ENCODE peak calls at places on chromosomes 5 and 9, in nine cellular contexts. F is stomach, Q is K562, G is SK-N-SH, D is GM23338, N is HepG2, C is sigmoid colon, H is transverse colon, Z is breast epithelium. S is an unnamed sample.

GRCh38 chr5:135307143-135307903 is 91.7 kb downstream of the MACROH2A1 start:
- DNase-seq in F (no peak), Q (no peak), G (no peak), D (peak), N (no peak), C (no peak), H (no peak), Z (no peak), S (no peak)

GRCh38 chr9:83986765-83987401 is 6.3 kb downstream of the RMI1 start:
- DNase-seq in F (peak), Q (no peak), G (no peak), D (no peak), N (peak), C (no peak), H (peak), Z (no peak), S (peak)

GRCh38 chr9:112332272-112332671 is 1.1 kb downstream of the PTBP3 start:
- DNase-seq in F (no peak), Q (no peak), G (no peak), D (no peak), N (no peak), C (no peak), H (no peak), Z (no peak), S (no peak)

GRCh38 chr5:16666861-16667481 is 50.2 kb upstream of the RETREG1 start:
- DNase-seq in F (peak), Q (no peak), G (peak), D (peak), N (peak), C (no peak), H (peak), Z (peak), S (peak)

GRCh38 chr5:61120534-61120933 is 41.7 kb downstream of the SMIM15 start:
- DNase-seq in F (no peak), Q (no peak), G (no peak), D (no peak), N (no peak), C (no peak), H (no peak), Z (no peak), S (no peak)

GRCh38 chr9:89548210-89548609 is 50.3 kb upstream of the SEMA4D start:
- DNase-seq in F (no peak), Q (no peak), G (no peak), D (no peak), N (no peak), C (no peak), H (no peak), Z (no peak), S (no peak)

GRCh38 chr5:42992035-42992570 is 48.0 kb downstream of the ANXA2R start:
- DNase-seq in F (peak), Q (peak), G (peak), D (peak), N (peak), C (peak), H (peak), Z (peak), S (peak)

GRCh38 chr9:121309833-121310425 is 42.0 kb downstream of the GSN start:
- DNase-seq in F (no peak), Q (no peak), G (no peak), D (no peak), N (no peak), C (no peak), H (no peak), Z (no peak), S (no peak)

GRCh38 chr5:141430332-141431113 is at the start of gene PCDHGA12:
- DNase-seq in F (no peak), Q (peak), G (no peak), D (peak), N (peak), C (no peak), H (no peak), Z (no peak), S (no peak)

GRCh38 chr5:168653611-168654010 is 74.4 kb upstream of the PANK3 start:
- DNase-seq in F (no peak), Q (no peak), G (no peak), D (no peak), N (no peak), C (no peak), H (no peak), Z (no peak), S (no peak)

GRCh38 chr9:130866474-130866965 is 30.1 kb downstream of the QRFP start:
- DNase-seq in F (peak), Q (peak), G (peak), D (peak), N (peak), C (peak), H (peak), Z (peak), S (peak)

GRCh38 chr9:99341686-99342085 is 119.6 kb downstream of the SEC61B start:
- DNase-seq in F (no peak), Q (no peak), G (no peak), D (no peak), N (no peak), C (no peak), H (no peak), Z (no peak), S (no peak)

GRCh38 chr9:86614871-86615849 is 260.9 kb upstream of the TUT7 start:
- DNase-seq in F (no peak), Q (peak), G (peak), D (peak), N (peak), C (no peak), H (no peak), Z (peak), S (no peak)

GRCh38 chr5:10372726-10373709 is 19.5 kb downstream of the MARCHF6 start:
- DNase-seq in F (no peak), Q (no peak), G (no peak), D (no peak), N (no peak), C (no peak), H (no peak), Z (no peak), S (no peak)

GRCh38 chr5:10374623-10375022 is 21.1 kb downstream of the MARCHF6 start:
- DNase-seq in F (no peak), Q (no peak), G (no peak), D (no peak), N (no peak), C (no peak), H (no peak), Z (no peak), S (no peak)

GRCh38 chr5:10367586-10367985 is 14.1 kb downstream of the MARCHF6 start:
- DNase-seq in F (no peak), Q (no peak), G (no peak), D (no peak), N (no peak), C (no peak), H (no peak), Z (no peak), S (no peak)

GRCh38 chr5:10374032-10374431 is 20.5 kb downstream of the MARCHF6 start:
- DNase-seq in F (no peak), Q (no peak), G (no peak), D (no peak), N (no peak), C (no peak), H (no peak), Z (no peak), S (no peak)

GRCh38 chr5:10370931-10371330 is 17.4 kb downstream of the MARCHF6 start:
- DNase-seq in F (no peak), Q (no peak), G (no peak), D (no peak), N (no peak), C (no peak), H (no peak), Z (no peak), S (no peak)
- H3K27ac ChIP-seq in F (no peak), Q (no peak), G (no peak), D (peak), N (no peak), C (no peak), H (no peak), Z (no peak), S (no peak)

DNA sequence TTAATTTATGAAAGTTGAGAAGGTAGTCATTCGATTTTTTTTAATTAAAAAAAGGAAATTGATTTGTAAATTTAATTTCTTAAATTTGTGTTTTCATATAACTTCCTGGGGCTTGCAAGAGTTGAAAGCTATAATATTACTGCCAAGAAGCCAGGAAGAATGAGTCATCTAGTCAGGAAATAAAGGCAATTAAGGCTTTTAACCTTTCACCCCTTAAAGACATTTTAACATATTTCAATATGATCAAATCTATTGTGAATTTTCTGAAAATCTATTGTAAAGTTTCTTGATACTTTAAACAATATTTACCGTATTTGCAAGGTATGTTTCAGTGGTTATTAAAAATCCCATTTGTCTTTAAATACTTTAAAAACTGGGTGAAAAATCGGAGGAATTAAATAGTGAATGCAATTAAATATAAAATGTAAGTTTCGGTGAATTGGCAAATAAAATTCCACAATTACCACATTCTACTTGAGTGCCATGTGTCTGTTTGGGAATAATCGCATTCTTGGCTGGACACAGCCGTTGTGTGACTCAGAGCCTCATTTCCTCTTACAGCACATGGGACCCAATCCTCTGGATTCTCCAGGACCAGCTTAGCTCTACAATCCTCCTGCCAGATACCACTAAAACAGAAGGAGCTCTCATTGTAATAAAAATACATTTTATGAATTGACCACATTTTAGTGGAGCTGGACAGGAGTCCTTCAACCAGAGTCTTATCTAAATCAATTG is 310.7 kb downstream of the HCN1 start:
- DNase-seq in F (no peak), Q (no peak), G (no peak), D (no peak), N (no peak), C (no peak), H (no peak), Z (no peak), S (no peak)
- TF ChIP-seq POLR2AphosphoS5 in F (no peak), Q (no peak), G (no peak), D (no peak), N (no peak), C (no peak), H (no peak), Z (no peak), S (no peak)

GRCh38 chr5:116137544-116138378 is 52.9 kb downstream of the COMMD10 start:
- DNase-seq in F (no peak), Q (peak), G (peak), D (peak), N (peak), C (no peak), H (no peak), Z (no peak), S (no peak)
- H3K27ac ChIP-seq in F (no peak), Q (no peak), G (no peak), D (no peak), N (no peak), C (no peak), H (no peak), Z (no peak), S (no peak)

GRCh38 chr5:93623153-93623552 is 40.1 kb downstream of the NR2F1 start:
- DNase-seq in F (no peak), Q (no peak), G (no peak), D (no peak), N (no peak), C (no peak), H (no peak), Z (no peak), S (no peak)

GRCh38 chr5:93626801-93627200 is 43.8 kb downstream of the NR2F1 start:
- DNase-seq in F (no peak), Q (no peak), G (no peak), D (no peak), N (no peak), C (no peak), H (no peak), Z (no peak), S (no peak)

GRCh38 chr5:93620487-93621339 is 37.7 kb downstream of the NR2F1 start:
- DNase-seq in F (peak), Q (no peak), G (peak), D (peak), N (peak), C (peak), H (peak), Z (no peak), S (peak)

GRCh38 chr5:93622240-93622885 is 39.3 kb downstream of the NR2F1 start:
- DNase-seq in F (no peak), Q (no peak), G (peak), D (peak), N (peak), C (no peak), H (no peak), Z (no peak), S (no peak)

DNA sequence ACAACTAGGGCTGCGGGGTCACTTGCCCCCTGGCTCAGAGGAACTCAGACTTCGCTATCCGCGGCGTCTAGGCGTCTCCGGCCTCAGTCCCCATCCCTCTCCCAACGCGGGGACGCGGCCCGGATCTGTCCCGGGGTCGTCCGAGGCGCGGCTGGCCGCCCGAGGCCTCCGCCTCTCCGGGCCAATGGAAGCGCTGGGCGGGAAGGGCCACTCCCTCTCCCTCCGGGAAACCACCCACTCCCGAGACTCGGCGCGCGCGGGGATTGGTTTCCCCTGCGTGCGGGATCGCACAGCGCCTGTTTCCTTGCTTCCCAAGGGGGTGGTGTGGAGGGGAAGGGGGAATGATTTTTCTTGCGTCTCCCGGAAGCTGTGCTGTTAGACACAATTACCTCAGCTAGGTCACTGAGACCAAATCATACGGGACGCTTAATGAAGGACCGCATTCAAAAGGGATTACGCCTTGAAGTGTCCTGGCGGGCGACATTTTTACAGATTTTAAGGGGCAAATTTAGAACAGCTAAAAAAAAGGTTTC is 38.4 kb downstream of the NR2F1 start:
- DNase-seq in F (peak), Q (no peak), G (peak), D (peak), N (peak), C (peak), H (peak), Z (peak), S (peak)
- TF ChIP-seq POLR2AphosphoS5 in F (no peak), Q (no peak), G (peak), D (no peak), N (no peak), C (no peak), H (peak), Z (peak), S (peak)